ENCODE peak calls at places on chromosomes 11 and 22, in six cellular contexts. R is H1, P is A549, T is HCT116, V is SK-N-SH, U is K562. Z is an unnamed sample.

GRCh38 chr11:117099681-117100080 is 1.5 kb upstream of the SIK3 start:
- DNase-seq in P (no peak), R (no peak), U (no peak), T (no peak), V (no peak), Z (no peak)

GRCh38 chr11:60929774-60930173 is 5.5 kb downstream of the TMEM132A start:
- DNase-seq in R (no peak), P (no peak), U (no peak), T (no peak), V (no peak), Z (no peak)

GRCh38 chr11:131749100-131749499 is 378.7 kb downstream of the NTM start:
- DNase-seq in R (no peak), V (no peak), P (no peak), U (no peak), T (no peak), Z (no peak)

GRCh38 chr22:31764785-31765184 is 11.0 kb downstream of the DEPDC5 start:
- DNase-seq in U (peak; percentile 27), T (no peak), P (no peak), V (no peak), R (no peak), Z (no peak)

GRCh38 chr11:88175004-88175706 is at the start of gene RAB38:
- DNase-seq in P (no peak), V (peak; percentile 6), R (peak; percentile 81), U (peak; percentile 23), T (peak; percentile 42), Z (peak; percentile 86)

GRCh38 chr11:70581991-70582885 is 183.9 kb downstream of the CTTN start:
- DNase-seq in R (no peak), V (peak; percentile 89), T (no peak), P (no peak), U (no peak), Z (no peak)

GRCh38 chr11:86728562-86728961 is 56.1 kb upstream of the ME3 start:
- DNase-seq in U (no peak), T (no peak), P (no peak), R (no peak), V (no peak), Z (no peak)

GRCh38 chr11:75233688-75234295 is 6.8 kb upstream of the TPBGL start:
- DNase-seq in T (no peak), P (no peak), V (no peak), R (peak; percentile 72), U (peak; percentile 55), Z (peak; percentile 62)

GRCh38 chr11:112361396-112361795 is 100.7 kb upstream of the PLET1 start:
- DNase-seq in P (no peak), V (no peak), R (no peak), T (no peak), U (no peak), Z (no peak)

GRCh38 chr11:100905684-100906083 is 218.6 kb downstream of the ARHGAP42 start:
- DNase-seq in U (no peak), V (no peak), P (no peak), T (no peak), R (no peak), Z (no peak)

GRCh38 chr22:40289991-40290459 is 56.3 kb upstream of the ADSL start:
- DNase-seq in V (no peak), U (no peak), R (no peak), P (no peak), T (no peak), Z (no peak)

GRCh38 chr11:83072689-83073242 is 1.1 kb upstream of the RAB30 start:
- DNase-seq in U (peak; percentile 24), V (no peak), R (no peak), T (no peak), P (no peak), Z (peak; percentile 33)

GRCh38 chr11:2555376-2555775 is 110.6 kb downstream of the KCNQ1 start:
- DNase-seq in R (no peak), T (no peak), U (no peak), P (no peak), V (no peak), Z (no peak)

GRCh38 chr22:45777046-45777851 is 105.6 kb downstream of the ATXN10 start:
- DNase-seq in R (no peak), T (no peak), U (no peak), P (peak; percentile 52), V (no peak), Z (no peak)

GRCh38 chr11:70290341-70291065 is 20.0 kb downstream of the PPFIA1 start:
- DNase-seq in P (no peak), U (no peak), R (no peak), V (no peak), T (no peak), Z (no peak)

GRCh38 chr11:64122411-64123101 is 43.4 kb downstream of the MACROD1 start:
- DNase-seq in P (no peak), V (no peak), T (no peak), R (no peak), U (no peak), Z (no peak)

GRCh38 chr22:46073683-46074504 is 76.4 kb upstream of the PPARA start:
- DNase-seq in P (no peak), V (no peak), T (no peak), R (no peak), U (no peak), Z (peak; percentile 10)

GRCh38 chr22:21778705-21779363 is 43.2 kb upstream of the YPEL1 start:
- DNase-seq in P (no peak), U (peak; percentile 86), T (no peak), R (no peak), V (no peak), Z (no peak)

GRCh38 chr22:17366830-17367229 is 2.4 kb upstream of the CECR2 start:
- DNase-seq in V (peak; percentile 37), P (peak; percentile 30), U (peak; percentile 62), T (peak; percentile 18), R (peak; percentile 79), Z (peak; percentile 62)

GRCh38 chr22:50691521-50691920 is 18.9 kb downstream of the SHANK3 start:
- DNase-seq in R (peak; percentile 48), U (peak; percentile 43), T (peak; percentile 29), P (no peak), V (no peak), Z (peak; percentile 62)

GRCh38 chr11:93741882-93742226 is 382 bp downstream of the C11orf54 start:
- DNase-seq in V (no peak), R (no peak), U (peak; percentile 59), P (peak; percentile 71), T (no peak), Z (no peak)

GRCh38 chr11:58024601-58025091 is 965 bp downstream of the OR9Q1 start:
- DNase-seq in T (no peak), U (no peak), R (no peak), P (no peak), V (no peak), Z (no peak)

GRCh38 chr22:34111210-34111824 is 191.0 kb upstream of the LARGE1 start:
- DNase-seq in T (no peak), U (peak; percentile 7), R (peak; percentile 59), V (peak; percentile 48), P (peak; percentile 13), Z (peak; percentile 43)

GRCh38 chr11:44916797-44917196 is 33.9 kb downstream of the TP53I11 start:
- DNase-seq in V (no peak), P (no peak), T (no peak), U (no peak), R (no peak), Z (peak; percentile 48)

DNA sequence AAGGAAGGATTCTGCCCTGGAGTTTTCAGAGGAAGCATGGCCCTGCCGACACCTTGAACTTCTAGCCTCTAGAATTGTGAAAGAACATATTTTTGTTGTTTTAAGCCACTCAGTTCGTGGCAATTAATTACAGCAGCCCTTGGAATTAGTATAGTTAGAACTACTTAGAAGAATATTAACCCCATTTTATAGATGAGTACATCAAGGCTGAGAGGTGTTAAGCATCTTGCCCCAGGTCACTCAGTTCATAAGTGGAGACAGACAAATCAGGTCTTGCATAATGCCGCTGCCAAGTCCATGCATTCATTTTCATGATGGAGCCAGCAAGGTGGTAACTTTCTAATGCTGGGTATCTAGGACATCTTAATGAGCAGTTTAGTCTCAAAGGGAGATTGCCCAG is 26.6 kb downstream of the LDLRAD3 start:
- DNase-seq in V (no peak), P (no peak), R (no peak), T (no peak), U (no peak), Z (no peak)
- TF ChIP-seq MAX in V (no peak), P (no peak), R (no peak), T (no peak), U (no peak), Z (no peak)

GRCh38 chr11:27468209-27468608 is 4.4 kb downstream of the LGR4 start:
- DNase-seq in T (no peak), V (no peak), R (no peak), P (no peak), U (no peak), Z (peak; percentile 38)
- H3K4me3 ChIP-seq in T (no peak overlapping the region), V (no peak overlapping the region), R (no peak overlapping the region), P (peak overlapping the region; percentile 89), U (no peak overlapping the region), Z (no peak overlapping the region)

GRCh38 chr11:103875855-103876510 is 160.5 kb upstream of the DDI1 start:
- DNase-seq in U (no peak), R (no peak), V (no peak), P (no peak), T (no peak), Z (no peak)

GRCh38 chr11:103880968-103881367 is 155.5 kb upstream of the DDI1 start:
- DNase-seq in P (no peak), R (no peak), V (no peak), U (no peak), T (no peak), Z (no peak)

GRCh38 chr11:103878646-103879045 is 157.8 kb upstream of the DDI1 start:
- DNase-seq in P (no peak), V (no peak), R (no peak), U (no peak), T (no peak), Z (peak; percentile 7)

GRCh38 chr11:103881518-103882070 is 154.8 kb upstream of the DDI1 start:
- DNase-seq in P (no peak), R (no peak), U (no peak), T (no peak), V (no peak), Z (no peak)

GRCh38 chr11:103877221-103877620 is 159.2 kb upstream of the DDI1 start:
- DNase-seq in P (no peak), V (no peak), T (no peak), R (no peak), U (no peak), Z (no peak)
- TF ChIP-seq MAX in P (no peak), V (no peak), T (no peak), R (no peak), U (no peak), Z (no peak)

DNA sequence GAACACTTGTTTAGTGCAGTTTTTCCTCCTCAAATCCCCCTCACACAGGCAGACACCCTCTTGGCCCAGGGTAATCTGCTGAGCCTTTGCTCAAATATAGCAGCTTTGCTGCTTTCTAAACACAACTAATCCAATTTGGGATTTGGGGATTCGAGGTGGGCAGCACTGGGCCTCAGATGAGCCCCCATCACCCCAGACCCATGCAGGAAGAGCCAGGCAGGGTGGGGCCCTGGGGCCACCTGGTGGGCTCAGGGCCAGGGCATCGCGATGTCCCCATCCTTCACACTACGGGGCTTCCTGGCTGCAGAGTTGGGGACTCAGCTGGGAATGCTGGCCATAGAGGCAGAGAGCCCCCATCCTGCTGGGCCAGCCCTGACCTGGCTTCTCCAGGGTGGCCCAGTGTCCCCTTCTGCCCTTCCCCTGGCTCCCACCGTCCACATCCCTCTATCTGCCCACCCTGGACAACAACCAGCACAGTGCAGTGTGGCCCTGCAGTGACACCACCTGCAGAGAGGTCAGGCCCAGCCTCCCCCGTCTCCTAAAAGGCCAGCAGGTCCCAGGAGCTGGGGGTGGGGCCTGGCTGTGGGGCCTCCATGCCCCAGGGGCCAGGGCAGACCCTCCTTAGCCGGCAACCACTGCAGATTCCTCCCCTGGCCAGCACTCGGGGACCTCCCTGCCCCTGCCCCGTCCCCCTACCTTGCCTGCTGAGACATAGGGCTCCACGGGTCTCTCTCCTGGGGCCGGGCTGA is 56.6 kb upstream of the CCDC188 start:
- DNase-seq in P (no peak), T (no peak), U (no peak), R (no peak), V (no peak), Z (no peak)
- H3K4me3 ChIP-seq in P (peak overlapping the region; percentile 64), T (peak overlapping the region; percentile 90), U (peak overlapping the region; percentile 53), R (no peak overlapping the region), V (no peak overlapping the region), Z (peak overlapping the region; percentile 77)

Z was measured in NB4.